ENCODE peak calls at places on chromosome 10, in four cellular contexts. I is glutamatergic neuron, P is astrocyte of the spinal cord, B is brain microvascular endothelial cell. V is an unnamed sample.

GRCh38 chr10:122140941-122141623 is 130.0 kb upstream of the BTBD16 start:
- DNase-seq in I (peak), P (peak), B (peak), V (peak)

GRCh38 chr10:71263376-71263775 is 51.0 kb downstream of the UNC5B start:
- DNase-seq in I (no peak), P (no peak), B (no peak), V (no peak)

GRCh38 chr10:7043051-7043653 is 367.7 kb downstream of the SFMBT2 start:
- DNase-seq in I (no peak), P (no peak), B (no peak), V (no peak)

GRCh38 chr10:88555190-88555894 is 27.8 kb downstream of the RNLS start:
- DNase-seq in I (no peak), P (no peak), B (no peak), V (no peak)

GRCh38 chr10:97780991-97781540 is 9.3 kb upstream of the SFRP5 start:
- DNase-seq in I (no peak), P (no peak), B (no peak), V (no peak)

GRCh38 chr10:89649051-89649450 is 4.0 kb upstream of the PANK1 start:
- DNase-seq in I (no peak), P (no peak), B (no peak), V (no peak)

GRCh38 chr10:99711129-99711719 is 20.7 kb downstream of the COX15 start:
- DNase-seq in I (no peak), P (peak), B (peak), V (peak)

GRCh38 chr10:130745251-130745650 is 566.3 kb downstream of the TCERG1L start:
- DNase-seq in I (no peak), P (no peak), B (no peak), V (no peak)

GRCh38 chr10:132054564-132054963 is 11.2 kb upstream of the JAKMIP3 start:
- DNase-seq in I (no peak), P (no peak), B (no peak), V (no peak)

GRCh38 chr10:6583447-6583846 is 3.4 kb upstream of the PRKCQ start:
- DNase-seq in I (no peak), P (no peak), B (no peak), V (no peak)

GRCh38 chr10:132397671-132398565 is 918 bp downstream of the PWWP2B start:
- DNase-seq in I (peak), P (peak), B (no peak), V (no peak)

GRCh38 chr10:92238586-92239098 is 52.2 kb downstream of the CPEB3 start:
- DNase-seq in I (no peak), P (peak), B (peak), V (no peak)

GRCh38 chr10:96306516-96306915 is 2.3 kb downstream of the DNTT start:
- DNase-seq in I (no peak), P (no peak), B (no peak), V (no peak)

GRCh38 chr10:117167346-117168134 is 29.5 kb upstream of the VAX1 start:
- DNase-seq in I (no peak), P (no peak), B (no peak), V (no peak)

GRCh38 chr10:70991140-70992124 is 103.1 kb upstream of the PCBD1 start:
- DNase-seq in I (no peak), P (no peak), B (no peak), V (no peak)

GRCh38 chr10:20694296-20694695 is 202.8 kb downstream of the NEBL start:
- DNase-seq in I (no peak), P (no peak), B (no peak), V (no peak)

GRCh38 chr10:89589091-89589725 is 53.8 kb upstream of the SLC16A12 start:
- DNase-seq in I (no peak), P (peak), B (peak), V (no peak)

GRCh38 chr10:117137031-117137910 is 799 bp downstream of the VAX1 start:
- DNase-seq in I (peak), P (no peak), B (no peak), V (no peak)

GRCh38 chr10:30639946-30640786 is 10.6 kb upstream of the LYZL2 start:
- DNase-seq in I (no peak), P (peak), B (peak), V (peak)

GRCh38 chr10:22246680-22247391 is 29.0 kb upstream of the EBLN1 start:
- DNase-seq in I (no peak), P (peak), B (peak), V (peak)

GRCh38 chr10:29714096-29714874 is 79.5 kb upstream of the SVIL start:
- DNase-seq in I (no peak), P (peak), B (peak), V (no peak)

V was measured in retinal pigment epithelial cell.